ENCODE peak calls at places on chromosomes 13 and 19, in nine cellular contexts. W is brain microvascular endothelial cell; C is psoas muscle; M is stomach; O is neural progenitor cell; B is dorsolateral prefrontal cortex; Q is uterus; A is prostate gland; Z is CD8-positive, alpha-beta T cell. Y is an unnamed sample. For H3K27me3, the result is how much of the 10 kb centered on the place peaks cover.

GRCh38 chr19:34220472-34221063 is 33.8 kb upstream of the GARRE1 start:
- DNase-seq in W (peak), C (peak), M (peak), O (peak), B (no peak), Q (no peak), A (peak), Z (peak), Y (peak)

GRCh38 chr19:55080915-55081772 is 5.5 kb downstream of the EPS8L1 start:
- DNase-seq in W (peak), C (peak), M (peak), O (peak), B (no peak), Q (peak), A (peak), Z (peak), Y (peak)

GRCh38 chr13:41224113-41225110 is 30.0 kb upstream of the KBTBD7 start:
- DNase-seq in W (peak), C (no peak), M (no peak), O (no peak), B (no peak), Q (no peak), A (no peak), Z (no peak), Y (no peak)

GRCh38 chr13:99471231-99472202 is 29.8 kb upstream of the TM9SF2 start:
- DNase-seq in W (no peak), C (no peak), M (no peak), O (no peak), B (no peak), Q (no peak), A (no peak), Z (no peak), Y (no peak)

GRCh38 chr19:19514215-19514633 is 1.1 kb downstream of the TSSK6 start:
- DNase-seq in W (peak), C (peak), M (no peak), O (no peak), B (no peak), Q (peak), A (no peak), Z (no peak), Y (peak)

GRCh38 chr13:91647361-91647970 is 249.0 kb downstream of the GPC5 start:
- DNase-seq in W (no peak), C (no peak), M (no peak), O (peak), B (no peak), Q (no peak), A (no peak), Z (no peak), Y (no peak)

GRCh38 chr19:14434157-14434501 is 1.0 kb downstream of the PKN1 start:
- DNase-seq in W (no peak), C (no peak), M (peak), O (no peak), B (no peak), Q (no peak), A (no peak), Z (no peak), Y (no peak)

GRCh38 chr13:43687038-43687437 is 99.7 kb downstream of the ENOX1 start:
- DNase-seq in W (no peak), C (no peak), M (no peak), O (no peak), B (no peak), Q (no peak), A (no peak), Z (no peak), Y (no peak)

GRCh38 chr19:20858218-20858617 is 64.8 kb upstream of the ZNF85 start:
- DNase-seq in W (no peak), C (no peak), M (no peak), O (peak), B (no peak), Q (no peak), A (no peak), Z (no peak), Y (no peak)

GRCh38 chr13:51643114-51643881 is 59.0 kb downstream of the WDFY2 start:
- DNase-seq in W (peak), C (no peak), M (no peak), O (no peak), B (no peak), Q (no peak), A (no peak), Z (no peak), Y (no peak)

GRCh38 chr19:55809381-55810058 is 22.3 kb downstream of the NLRP11 start:
- DNase-seq in W (peak), C (peak), M (peak), O (peak), B (peak), Q (no peak), A (peak), Z (no peak), Y (peak)

DNA sequence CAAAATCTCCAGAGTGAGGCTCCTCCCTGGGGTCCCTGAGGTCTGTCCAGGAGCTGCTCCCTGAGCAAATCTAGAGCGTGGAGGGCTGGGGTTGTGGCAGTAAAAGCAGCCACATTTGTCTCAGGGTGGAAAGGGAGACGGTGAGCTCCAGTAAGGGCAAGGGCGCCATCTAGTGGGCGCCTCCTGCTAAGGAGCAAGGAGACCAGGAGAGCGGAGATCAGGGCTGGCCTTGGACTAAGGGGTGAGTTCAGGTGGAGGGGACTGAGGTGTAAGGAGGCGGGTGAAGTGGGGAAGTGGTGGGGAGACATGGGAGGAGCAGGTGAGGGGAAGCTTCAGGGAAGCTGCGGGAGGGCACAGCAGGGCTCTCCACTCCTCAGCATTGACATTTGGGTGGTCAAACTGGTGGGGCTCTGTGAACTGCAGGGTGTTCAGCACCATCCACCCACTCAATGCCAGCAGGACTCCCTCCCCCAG is 5.3 kb upstream of the CEACAM21 start:
- DNase-seq in W (peak), C (peak), M (peak), O (peak), B (peak), Q (peak), A (peak), Z (peak), Y (peak)
- H3K27me3 ChIP-seq in W (under half), C (under half), M (half or more), O (under half), B (under half), Q (under half), A (under half), Z (under half), Y (under half)

DNA sequence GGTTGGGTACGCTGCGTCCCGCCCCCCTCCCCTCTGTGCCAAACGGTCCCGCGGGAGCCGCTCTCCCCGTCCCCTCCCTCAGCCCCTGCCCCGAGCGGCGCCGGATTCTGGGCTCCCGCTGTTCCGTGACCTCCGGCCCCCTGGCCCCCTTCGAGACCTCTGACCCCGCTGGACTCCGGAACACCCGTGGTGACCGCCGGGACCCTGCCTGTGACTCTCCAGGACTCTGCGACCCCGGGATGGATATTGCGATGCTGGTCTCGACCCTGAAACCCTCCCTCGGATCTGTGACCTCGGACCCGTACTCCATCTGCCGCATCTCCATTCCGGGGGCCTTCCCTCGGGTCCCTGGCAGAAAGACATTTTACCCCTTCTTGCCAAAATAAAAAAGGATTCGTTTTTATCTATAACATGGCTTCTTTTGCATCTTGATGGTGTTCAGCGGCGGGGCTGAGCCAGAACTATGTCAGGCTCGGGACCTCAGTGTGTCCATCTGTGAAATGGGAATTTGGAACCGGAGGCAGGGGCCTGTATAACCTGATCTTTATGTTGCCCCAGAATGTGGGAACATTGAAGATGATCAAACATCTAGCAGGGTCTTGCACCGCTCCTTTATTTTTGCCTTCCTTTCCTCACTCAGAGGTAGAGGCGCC is 654 bp upstream of the MEGF8 start:
- DNase-seq in W (no peak), C (no peak), M (no peak), O (peak), B (no peak), Q (peak), A (no peak), Z (no peak), Y (no peak)
- H3K4me3 ChIP-seq in W (peak), C (peak), M (peak), O (peak), B (peak), Q (peak), A (peak), Z (peak), Y (no peak)

DNA sequence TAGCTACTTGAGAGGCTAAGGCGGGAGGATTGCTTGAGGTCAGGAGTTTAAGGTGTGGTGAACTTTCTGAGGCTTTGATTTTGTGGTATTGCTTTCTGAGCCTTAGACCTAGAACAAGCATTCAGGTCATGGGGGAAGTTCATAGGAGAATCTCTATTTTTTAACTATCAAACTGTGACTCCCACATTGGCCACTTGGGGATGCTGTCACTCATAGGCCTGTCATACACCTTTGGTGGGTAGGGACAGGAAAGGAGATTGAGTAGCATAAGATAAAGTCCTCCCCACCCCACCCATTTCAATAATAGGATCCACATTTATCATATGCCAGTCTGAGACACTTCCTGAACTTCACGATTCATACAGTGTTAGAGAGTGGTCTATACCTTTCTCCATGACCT is 41.9 kb upstream of the PSG2 start:
- DNase-seq in W (no peak), C (no peak), M (no peak), O (no peak), B (no peak), Q (no peak), A (no peak), Z (no peak), Y (no peak)
- TF ChIP-seq CTCF in W (no peak), C (no peak), M (no peak), O (no peak), B (no peak), Q (no peak), A (no peak), Z (no peak), Y (no peak)

GRCh38 chr19:15454371-15454800 is 4.6 kb upstream of the WIZ start:
- DNase-seq in W (no peak), C (no peak), M (peak), O (no peak), B (no peak), Q (no peak), A (no peak), Z (no peak), Y (no peak)

GRCh38 chr19:15452111-15453047 is 2.6 kb upstream of the WIZ start:
- DNase-seq in W (peak), C (peak), M (peak), O (peak), B (peak), Q (peak), A (peak), Z (no peak), Y (peak)

GRCh38 chr19:15453091-15453498 is 3.3 kb upstream of the WIZ start:
- DNase-seq in W (no peak), C (no peak), M (no peak), O (peak), B (no peak), Q (no peak), A (no peak), Z (no peak), Y (no peak)

GRCh38 chr19:15455996-15456395 is 6.2 kb upstream of the WIZ start:
- DNase-seq in W (no peak), C (no peak), M (no peak), O (no peak), B (no peak), Q (no peak), A (no peak), Z (no peak), Y (no peak)

GRCh38 chr19:15453906-15454305 is 4.2 kb upstream of the WIZ start:
- DNase-seq in W (no peak), C (no peak), M (no peak), O (no peak), B (no peak), Q (no peak), A (no peak), Z (no peak), Y (no peak)
- H3K27me3 ChIP-seq in W (under half), C (under half), M (half or more), O (half or more), B (under half), Q (under half), A (under half), Z (under half), Y (under half)

GRCh38 chr13:74289130-74289529 is 154.9 kb upstream of the KLF12 start:
- DNase-seq in W (no peak), C (no peak), M (no peak), O (no peak), B (no peak), Q (no peak), A (no peak), Z (no peak), Y (no peak)

GRCh38 chr13:74288361-74288911 is 154.2 kb upstream of the KLF12 start:
- DNase-seq in W (no peak), C (peak), M (peak), O (peak), B (no peak), Q (no peak), A (peak), Z (peak), Y (no peak)

GRCh38 chr13:74287672-74288169 is 153.5 kb upstream of the KLF12 start:
- DNase-seq in W (peak), C (peak), M (peak), O (peak), B (peak), Q (peak), A (peak), Z (peak), Y (peak)

GRCh38 chr13:74289861-74290260 is 155.7 kb upstream of the KLF12 start:
- DNase-seq in W (no peak), C (no peak), M (no peak), O (no peak), B (no peak), Q (no peak), A (no peak), Z (no peak), Y (no peak)

GRCh38 chr13:74290324-74290773 is 156.1 kb upstream of the KLF12 start:
- DNase-seq in W (peak), C (no peak), M (no peak), O (peak), B (no peak), Q (peak), A (peak), Z (no peak), Y (no peak)
- H3K4me3 ChIP-seq in W (no peak), C (peak), M (peak), O (no peak), B (peak), Q (no peak), A (no peak), Z (no peak), Y (no peak)